ENCODE peak calls at places on chromosomes 11 and 22, in eight cellular contexts. V is naive thymus-derived CD4-positive, alpha-beta T cell; A is small intestine; Y is RWPE2; P is heart left ventricle; E is HCT116; T is foreskin fibroblast; Z is DND-41. U is an unnamed sample.

GRCh38 chr11:132177106-132177505 is 806.7 kb downstream of the NTM start:
- DNase-seq in V (no peak), A (no peak), Y (no peak), P (no peak), E (no peak), T (peak; percentile 24), Z (peak; percentile 33), U (peak; percentile 47)

GRCh38 chr22:32801436-32802290 is at the start of gene TIMP3:
- DNase-seq in V (no peak), A (peak; percentile 10), Y (no peak), P (peak; percentile 94), E (no peak), T (peak; percentile 79), Z (no peak), U (no peak)

GRCh38 chr22:25420471-25420924 is 144.0 kb upstream of the GRK3 start:
- DNase-seq in V (no peak), A (no peak), Y (no peak), P (no peak), E (no peak), T (no peak), Z (no peak), U (no peak)

GRCh38 chr11:120622189-120622912 is 110.8 kb downstream of the GRIK4 start:
- DNase-seq in V (no peak), A (no peak), Y (no peak), P (peak; percentile 44), E (no peak), T (no peak), Z (no peak), U (no peak)

GRCh38 chr11:55501014-55501413 is 53.3 kb upstream of the OR4C15 start:
- DNase-seq in V (no peak), A (no peak), Y (no peak), P (no peak), E (no peak), T (no peak), Z (no peak), U (no peak)

GRCh38 chr11:17581732-17582053 is 34.6 kb downstream of the OTOG start:
- DNase-seq in V (no peak), A (no peak), Y (no peak), P (no peak), E (no peak), T (no peak), Z (no peak), U (no peak)

GRCh38 chr11:11568651-11569229 is 53.1 kb downstream of the GALNT18 start:
- DNase-seq in V (no peak), A (no peak), Y (no peak), P (no peak), E (no peak), T (no peak), Z (no peak), U (peak; percentile 82)

GRCh38 chr11:95788921-95789505 is 569 bp downstream of the FAM76B start:
- DNase-seq in V (peak; percentile 47), A (no peak), Y (peak; percentile 42), P (no peak), E (no peak), T (peak; percentile 30), Z (peak; percentile 57), U (peak; percentile 30)

GRCh38 chr22:40196628-40197027 is 18.9 kb downstream of the TNRC6B start:
- DNase-seq in V (no peak), A (no peak), Y (no peak), P (no peak), E (no peak), T (peak; percentile 89), Z (no peak), U (no peak)

GRCh38 chr22:24685804-24686203 is 82.8 kb downstream of the GGT1 start:
- DNase-seq in V (no peak), A (no peak), Y (no peak), P (peak; percentile 72), E (no peak), T (no peak), Z (no peak), U (no peak)

GRCh38 chr11:112555491-112556364 is 295.1 kb upstream of the PLET1 start:
- DNase-seq in V (peak; percentile 69), A (peak; percentile 57), Y (no peak), P (peak; percentile 72), E (peak; percentile 8), T (peak; percentile 14), Z (peak; percentile 77), U (peak; percentile 44)

DNA sequence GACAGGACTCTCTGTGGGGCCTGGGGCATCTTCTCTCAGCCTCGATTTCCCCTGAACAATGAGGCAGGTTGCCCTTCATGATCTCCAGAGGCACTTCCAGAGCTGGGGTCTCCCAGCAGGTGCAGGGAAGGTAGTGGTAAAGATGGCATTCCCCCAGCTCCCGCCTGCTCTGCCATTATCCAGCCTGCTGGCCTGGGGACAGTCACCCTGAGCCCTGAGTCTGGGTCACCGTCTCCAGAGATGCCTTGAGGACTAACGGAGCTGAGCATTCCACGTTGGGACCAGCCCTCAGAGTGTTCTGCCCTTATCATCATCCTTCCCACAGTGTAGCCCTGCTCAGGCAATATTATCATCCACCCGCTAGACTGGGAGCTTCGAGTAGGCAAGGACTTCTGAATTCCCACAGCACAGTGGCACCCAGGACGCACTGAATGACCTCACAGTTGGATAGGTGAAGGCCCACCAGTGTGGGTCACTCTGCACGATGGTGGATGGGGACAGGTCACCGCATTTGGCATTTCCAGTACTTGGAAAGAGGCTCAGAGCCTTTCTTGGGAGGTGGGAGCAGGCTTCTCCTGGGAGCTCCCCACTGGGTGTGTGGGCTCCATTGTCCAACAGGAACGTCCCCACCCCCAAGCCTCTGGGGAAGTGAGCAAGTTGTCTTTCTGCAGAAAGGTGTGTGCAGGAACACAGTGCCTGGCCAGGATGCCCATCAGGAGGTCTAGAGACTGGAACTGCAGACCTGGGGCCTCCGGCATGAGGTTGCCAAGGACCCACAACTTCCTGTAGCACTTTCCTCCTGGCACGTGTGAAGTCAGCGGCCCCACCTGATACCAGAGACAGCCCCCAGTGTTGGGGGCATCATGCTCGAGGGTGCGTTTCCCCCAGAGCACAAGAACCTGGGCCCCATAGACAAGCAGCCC is 51.4 kb upstream of the WNT7B start:
- DNase-seq in V (no peak), A (no peak), Y (no peak), P (no peak), E (no peak), T (no peak), Z (no peak), U (no peak)
- H3K4me3 ChIP-seq in V (no peak overlapping the region), A (no peak overlapping the region), Y (no peak overlapping the region), P (peak overlapping the region; percentile 56), E (no peak overlapping the region), T (no peak overlapping the region), Z (no peak overlapping the region), U (no peak overlapping the region)

GRCh38 chr11:63918576-63919171 is 1.7 kb upstream of the RCOR2 start:
- DNase-seq in V (no peak), A (peak; percentile 35), Y (no peak), P (no peak), E (no peak), T (no peak), Z (no peak), U (no peak)
- H3K4me3 ChIP-seq in V (no peak overlapping the region), A (no peak overlapping the region), Y (no peak overlapping the region), P (peak overlapping the region; percentile 69), E (peak overlapping the region; percentile 64), T (no peak overlapping the region), Z (no peak overlapping the region), U (no peak overlapping the region)

GRCh38 chr11:70078095-70078795 is at the start of gene ANO1:
- DNase-seq in V (no peak), A (no peak), Y (peak; percentile 25), P (no peak), E (no peak), T (no peak), Z (no peak), U (no peak)
- H3K4me3 ChIP-seq in V (no peak within 1 kb of the TSS), A (no peak within 1 kb of the TSS), Y (peak within 1 kb of the TSS; percentile 29), P (peak within 1 kb of the TSS; percentile 67), E (peak within 1 kb of the TSS; percentile 67), T (no peak within 1 kb of the TSS), Z (no peak within 1 kb of the TSS), U (no peak within 1 kb of the TSS)

GRCh38 chr11:107856180-107856980 is 2.2 kb downstream of the SLC35F2 start:
- DNase-seq in V (no peak), A (peak; percentile 47), Y (no peak), P (no peak), E (peak; percentile 33), T (no peak), Z (no peak), U (no peak)

GRCh38 chr11:107857550-107858216 is 904 bp downstream of the SLC35F2 start:
- DNase-seq in V (no peak), A (peak; percentile 58), Y (no peak), P (no peak), E (no peak), T (no peak), Z (no peak), U (no peak)

GRCh38 chr11:107858217-107859070 is at the start of gene SLC35F2:
- DNase-seq in V (peak; percentile 43), A (peak; percentile 92), Y (peak; percentile 77), P (peak; percentile 78), E (peak; percentile 73), T (peak; percentile 52), Z (no peak), U (peak; percentile 67)

GRCh38 chr11:107859459-107860239 is 1.1 kb upstream of the SLC35F2 start:
- DNase-seq in V (no peak), A (peak; percentile 51), Y (peak; percentile 59), P (no peak), E (peak; percentile 37), T (no peak), Z (no peak), U (no peak)

DNA sequence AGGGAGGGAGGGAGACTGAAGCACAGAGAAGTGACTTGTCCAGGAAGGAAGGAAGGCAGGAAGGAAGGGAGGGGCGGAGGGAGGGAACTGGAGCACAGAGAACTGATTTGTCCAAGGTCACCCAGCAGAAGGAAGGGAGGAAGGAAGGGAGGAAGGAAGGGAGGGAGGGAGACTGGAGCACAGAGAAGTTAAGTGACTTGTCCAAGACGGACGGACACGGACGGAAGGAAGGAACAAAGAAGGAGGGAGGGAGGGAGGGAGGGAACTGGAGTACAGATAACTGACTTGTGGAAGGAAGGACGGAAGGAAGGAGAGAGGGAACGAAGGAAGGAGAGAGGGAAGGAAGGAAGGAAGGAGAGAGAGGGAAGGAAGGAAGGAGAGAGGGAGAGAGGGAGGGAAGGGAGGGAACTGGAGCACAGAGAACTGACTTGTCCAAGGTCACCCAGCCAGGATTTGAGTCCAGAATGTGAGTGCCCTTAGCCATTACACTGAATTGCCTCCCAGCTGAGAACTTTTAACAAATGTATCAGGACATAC is 1.5 kb downstream of the SLC35F2 start:
- DNase-seq in V (no peak), A (peak; percentile 82), Y (no peak), P (no peak), E (peak; percentile 62), T (no peak), Z (no peak), U (no peak)
- H3K4me3 ChIP-seq in V (no peak overlapping the region), A (peak overlapping the region; percentile 87), Y (peak overlapping the region; percentile 91), P (no peak overlapping the region), E (peak overlapping the region; percentile 97), T (no peak overlapping the region), Z (no peak overlapping the region), U (no peak overlapping the region)

GRCh38 chr11:125904678-125905077 is 370 bp downstream of the DDX25 start:
- DNase-seq in V (no peak), A (no peak), Y (no peak), P (no peak), E (no peak), T (no peak), Z (no peak), U (no peak)
- H3K4me3 ChIP-seq in V (no peak overlapping the region), A (no peak overlapping the region), Y (no peak overlapping the region), P (peak overlapping the region; percentile 65), E (no peak overlapping the region), T (no peak overlapping the region), Z (no peak overlapping the region), U (peak overlapping the region; percentile 77)

U was measured in Jurkat, Clone E6-1.